ENCODE peak calls at places on chromosomes 3 and 15, in ten cellular contexts. W, J, K, I, Q, P, T, H, L and M are unnamed samples.

GRCh38 chr3:72997421-72997961 is 880 bp downstream of the PPP4R2 start:
- DNase-seq in Q (peak; percentile 68), K (peak; percentile 65), W (no peak), L (peak; percentile 67), P (no peak), J (no peak), H (peak; percentile 65), I (no peak), T (peak; percentile 69), M (no peak)

GRCh38 chr3:49842843-49843242 is 13.5 kb downstream of the TRAIP start:
- DNase-seq in J (no peak), P (no peak), H (no peak), L (no peak), W (no peak), T (no peak), Q (no peak), I (no peak), K (no peak), M (no peak)

GRCh38 chr15:100733786-100734185 is 131.4 kb downstream of the ASB7 start:
- DNase-seq in J (no peak), P (no peak), K (no peak), H (no peak), I (no peak), L (no peak), W (no peak), Q (no peak), T (no peak), M (no peak)

GRCh38 chr3:112807685-112808084 is 39.0 kb downstream of the CD200R1L start:
- DNase-seq in J (no peak), I (no peak), T (no peak), Q (no peak), H (no peak), K (no peak), P (no peak), L (no peak), W (no peak), M (no peak)

GRCh38 chr15:67379530-67379929 is 124.9 kb downstream of the IQCH start:
- DNase-seq in H (no peak), T (no peak), L (no peak), I (no peak), K (no peak), P (no peak), Q (no peak), J (no peak), W (no peak), M (no peak)

GRCh38 chr3:12948891-12949711 is 107.7 kb upstream of the RPL32 start:
- DNase-seq in H (no peak), P (no peak), K (no peak), L (no peak), W (peak; percentile 69), J (no peak), Q (peak; percentile 12), T (no peak), I (no peak), M (peak; percentile 45)

GRCh38 chr15:66294157-66294931 is 976 bp downstream of the DIS3L start:
- DNase-seq in L (peak; percentile 67), H (peak; percentile 49), J (no peak), I (peak; percentile 2), K (peak; percentile 16), T (peak; percentile 50), W (peak; percentile 73), P (no peak), Q (peak; percentile 70), M (peak; percentile 29)

GRCh38 chr3:196471551-196471950 is 32.0 kb downstream of the RNF168 start:
- DNase-seq in I (no peak), Q (no peak), J (no peak), H (peak; percentile 8), L (no peak), W (no peak), P (no peak), K (no peak), T (no peak), M (no peak)

GRCh38 chr3:133663569-133664313 is 2.0 kb upstream of the TOPBP1 start:
- DNase-seq in Q (peak; percentile 87), J (no peak), W (peak; percentile 46), I (no peak), K (peak; percentile 83), H (peak; percentile 82), L (peak; percentile 61), P (no peak), T (peak; percentile 75), M (no peak)

GRCh38 chr3:133659806-133660205 is 1.9 kb downstream of the TOPBP1 start:
- DNase-seq in K (no peak), H (no peak), Q (no peak), I (no peak), P (no peak), W (no peak), J (no peak), L (no peak), T (no peak), M (no peak)

GRCh38 chr3:133661454-133662255 is at the start of gene TOPBP1:
- DNase-seq in L (peak; percentile 73), K (peak; percentile 90), I (peak; percentile 12), Q (peak; percentile 92), P (peak; percentile 90), J (peak; percentile 87), H (peak; percentile 87), T (peak; percentile 93), W (no peak), M (peak; percentile 69)

GRCh38 chr3:133667118-133667517 is 5.4 kb upstream of the TOPBP1 start:
- DNase-seq in Q (no peak), I (no peak), T (no peak), H (no peak), J (no peak), K (no peak), P (no peak), W (no peak), L (no peak), M (no peak)

GRCh38 chr3:133662256-133662773 is 574 bp upstream of the TOPBP1 start:
- DNase-seq in H (peak; percentile 34), J (no peak), P (no peak), T (peak; percentile 60), Q (peak; percentile 51), K (peak; percentile 15), L (no peak), W (no peak), I (no peak), M (no peak)
- TF ChIP-seq CTCF in H (no peak), J (peak; percentile 22), P (no peak), T (peak; percentile 47), Q (no peak), K (no peak), L (no peak), W (peak; percentile 34), I (peak; percentile 42), M (no peak)

GRCh38 chr15:22253676-22254408 is 173.5 kb downstream of the OR4M2 start:
- DNase-seq in P (no peak), J (no peak), H (no peak), L (no peak), K (no peak), T (peak; percentile 90), I (no peak), W (no peak), Q (peak; percentile 36), M (no peak)

GRCh38 chr15:22259881-22260421 is 179.6 kb downstream of the OR4M2 start:
- DNase-seq in H (no peak), W (no peak), L (no peak), Q (no peak), K (no peak), T (no peak), I (no peak), P (no peak), J (no peak), M (no peak)

GRCh38 chr15:22257668-22258401 is 177.5 kb downstream of the OR4M2 start:
- DNase-seq in L (no peak), Q (no peak), H (no peak), P (no peak), W (no peak), I (no peak), K (no peak), J (no peak), T (peak; percentile 49), M (no peak)

GRCh38 chr15:22258402-22259150 is 178.2 kb downstream of the OR4M2 start:
- DNase-seq in J (no peak), T (no peak), K (no peak), I (no peak), L (no peak), W (no peak), H (no peak), Q (no peak), P (no peak), M (no peak)

GRCh38 chr15:22257047-22257667 is 176.8 kb downstream of the OR4M2 start:
- DNase-seq in T (peak; percentile 53), J (peak; percentile 91), I (no peak), Q (no peak), K (no peak), H (no peak), P (no peak), L (peak; percentile 77), W (no peak), M (no peak)
- H3K9me3 ChIP-seq in T (no peaks in the 10 kb centered on the region), J (no peaks in the 10 kb centered on the region), I (no peaks in the 10 kb centered on the region), Q (no peaks in the 10 kb centered on the region), K (peaks cover 44% of the 10 kb centered on the region), H (peaks cover 56% of the 10 kb centered on the region), P (peaks cover 68% of the 10 kb centered on the region), L (peaks cover 3% of the 10 kb centered on the region), W (peaks cover 55% of the 10 kb centered on the region), M (no peaks in the 10 kb centered on the region)

GRCh38 chr3:181455276-181455675 is 256.4 kb upstream of the SOX2 start:
- DNase-seq in I (no peak), H (no peak), L (no peak), Q (no peak), J (no peak), K (no peak), W (no peak), P (no peak), T (no peak), M (no peak)

GRCh38 chr3:181457190-181457589 is 254.5 kb upstream of the SOX2 start:
- DNase-seq in I (no peak), T (no peak), Q (no peak), J (no peak), L (no peak), H (no peak), K (no peak), W (no peak), P (no peak), M (no peak)

GRCh38 chr3:181458857-181459256 is 252.9 kb upstream of the SOX2 start:
- DNase-seq in T (no peak), Q (no peak), L (no peak), P (no peak), H (no peak), W (no peak), K (no peak), J (no peak), I (no peak), M (no peak)

GRCh38 chr3:181457756-181458155 is 254.0 kb upstream of the SOX2 start:
- DNase-seq in J (no peak), P (no peak), Q (no peak), L (no peak), K (no peak), H (no peak), I (no peak), T (no peak), W (no peak), M (no peak)

DNA sequence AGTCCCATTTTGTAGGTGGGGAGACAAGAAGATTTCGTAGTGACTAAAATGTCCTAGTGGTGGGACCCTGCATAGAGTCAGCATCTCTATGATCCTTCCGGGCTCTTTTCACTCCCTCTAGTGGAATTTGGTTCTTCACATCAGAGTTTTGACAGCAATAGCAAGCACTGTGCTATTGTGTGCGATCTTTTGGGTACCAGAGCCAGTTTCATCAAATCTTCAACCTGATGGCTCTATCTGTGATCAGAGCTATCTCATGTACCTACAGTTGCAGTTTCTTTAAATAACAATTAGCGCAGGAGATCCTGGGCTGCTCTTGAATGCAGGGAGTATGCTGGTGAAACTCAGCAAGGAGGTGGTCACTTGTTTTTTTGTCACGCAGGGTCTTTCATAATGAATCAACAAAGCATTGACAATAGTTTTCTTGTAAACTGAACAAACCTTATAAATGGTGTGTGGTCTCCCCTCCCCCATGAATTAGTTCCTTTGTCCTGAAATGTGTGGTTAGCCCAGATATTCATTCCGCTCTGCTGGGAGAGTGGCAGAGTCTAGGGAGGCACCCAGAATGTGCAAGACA is 257.2 kb upstream of the SOX2 start:
- DNase-seq in H (peak; percentile 9), T (no peak), Q (no peak), L (no peak), K (peak; percentile 23), J (no peak), P (no peak), W (no peak), I (no peak), M (no peak)
- TF ChIP-seq CTCF in H (peak; percentile 24), T (no peak), Q (peak; percentile 15), L (no peak), K (peak; percentile 22), J (no peak), P (no peak), W (no peak), I (no peak), M (no peak)

DNA sequence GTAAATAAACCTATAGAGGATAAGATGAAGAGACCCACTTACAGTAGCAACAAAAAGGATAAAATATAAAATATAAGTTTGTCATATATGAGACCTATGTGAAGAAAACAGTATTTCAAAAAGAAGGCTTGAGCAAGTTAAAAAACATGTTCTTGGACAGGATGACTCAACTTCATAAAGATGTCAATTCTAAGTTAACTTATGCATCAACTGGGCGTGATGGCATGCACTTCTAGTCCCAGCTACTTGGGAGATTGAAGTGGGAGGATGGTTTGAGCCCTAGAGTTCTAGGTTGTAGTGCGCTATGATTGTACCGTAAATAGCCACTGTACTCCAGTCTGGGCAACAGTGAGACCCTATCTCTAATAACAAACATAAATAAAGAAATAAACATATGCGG is 59.7 kb downstream of the PDCD6IP start:
- DNase-seq in T (no peak), Q (no peak), K (no peak), P (no peak), W (no peak), H (no peak), L (no peak), I (no peak), J (no peak), M (no peak)
- H3K9me3 ChIP-seq in T (no peaks in the 10 kb centered on the region), Q (no peaks in the 10 kb centered on the region), K (no peaks in the 10 kb centered on the region), P (no peaks in the 10 kb centered on the region), W (no peaks in the 10 kb centered on the region), H (no peaks in the 10 kb centered on the region), L (no peaks in the 10 kb centered on the region), I (no peaks in the 10 kb centered on the region), J (no peaks in the 10 kb centered on the region), M (no peaks in the 10 kb centered on the region)